ENCODE peak calls at places on chromosomes 7 and 10, in ten cellular contexts. One of them, this sample, is unnamed.

GRCh38 chr10:95208702-95209391 is 14.8 kb downstream of the ACSM6 start:
- DNase-seq in epithelial cell of esophagus: no peak
- DNase-seq in WERI-Rb-1: no peak
- DNase-seq in stomach: no peak
- DNase-seq in fibroblast of lung: no peak
- DNase-seq in mesothelial cell of epicardium: no peak
- DNase-seq in A549: no peak
- DNase-seq in lower lobe of right lung: no peak
- DNase-seq in AG09309: no peak
- DNase-seq in WTC11: no peak
- DNase-seq in this sample: no peak

GRCh38 chr7:108234981-108235450 is 104.9 kb upstream of the LAMB4 start:
- DNase-seq in epithelial cell of esophagus: no peak
- DNase-seq in lower lobe of right lung: no peak
- DNase-seq in AG09309: no peak
- DNase-seq in mesothelial cell of epicardium: no peak
- DNase-seq in A549: peak; percentile 52
- DNase-seq in WERI-Rb-1: no peak
- DNase-seq in WTC11: no peak
- DNase-seq in stomach: no peak
- DNase-seq in fibroblast of lung: peak; percentile 34
- DNase-seq in this sample: no peak

GRCh38 chr7:103929808-103930415 is 59.5 kb downstream of the RELN start:
- DNase-seq in AG09309: no peak
- DNase-seq in fibroblast of lung: no peak
- DNase-seq in stomach: no peak
- DNase-seq in A549: no peak
- DNase-seq in epithelial cell of esophagus: no peak
- DNase-seq in WERI-Rb-1: no peak
- DNase-seq in WTC11: no peak
- DNase-seq in mesothelial cell of epicardium: no peak
- DNase-seq in lower lobe of right lung: no peak
- DNase-seq in this sample: no peak

GRCh38 chr7:149414745-149415390 is 46.0 kb downstream of the ZNF777 start:
- DNase-seq in fibroblast of lung: peak; percentile 84
- DNase-seq in AG09309: no peak
- DNase-seq in A549: peak; percentile 29
- DNase-seq in mesothelial cell of epicardium: peak; percentile 80
- DNase-seq in epithelial cell of esophagus: peak; percentile 86
- DNase-seq in lower lobe of right lung: no peak
- DNase-seq in stomach: no peak
- DNase-seq in WERI-Rb-1: no peak
- DNase-seq in WTC11: peak; percentile 95
- DNase-seq in this sample: peak; percentile 59

GRCh38 chr7:23893942-23894890 is 184.2 kb downstream of the STK31 start:
- DNase-seq in lower lobe of right lung: no peak
- DNase-seq in epithelial cell of esophagus: no peak
- DNase-seq in mesothelial cell of epicardium: no peak
- DNase-seq in fibroblast of lung: peak; percentile 59
- DNase-seq in WERI-Rb-1: no peak
- DNase-seq in A549: no peak
- DNase-seq in WTC11: no peak
- DNase-seq in stomach: no peak
- DNase-seq in AG09309: no peak
- DNase-seq in this sample: no peak

GRCh38 chr10:1520909-1521565 is 216.3 kb downstream of the ADARB2 start:
- DNase-seq in lower lobe of right lung: no peak
- DNase-seq in mesothelial cell of epicardium: no peak
- DNase-seq in WTC11: no peak
- DNase-seq in fibroblast of lung: no peak
- DNase-seq in epithelial cell of esophagus: no peak
- DNase-seq in WERI-Rb-1: no peak
- DNase-seq in stomach: no peak
- DNase-seq in A549: no peak
- DNase-seq in AG09309: no peak
- DNase-seq in this sample: no peak

GRCh38 chr10:46022978-46023702 is 7.3 kb downstream of the NCOA4 start:
- DNase-seq in WERI-Rb-1: peak; percentile 97
- DNase-seq in lower lobe of right lung: peak; percentile 98
- DNase-seq in mesothelial cell of epicardium: peak; percentile 77
- DNase-seq in A549: peak; percentile 86
- DNase-seq in fibroblast of lung: peak; percentile 91
- DNase-seq in epithelial cell of esophagus: peak; percentile 86
- DNase-seq in WTC11: peak; percentile 88
- DNase-seq in stomach: peak; percentile 91
- DNase-seq in AG09309: peak; percentile 82
- DNase-seq in this sample: peak; percentile 79

GRCh38 chr7:128011079-128011670 is 20.1 kb downstream of the LRRC4 start:
- DNase-seq in mesothelial cell of epicardium: no peak
- DNase-seq in AG09309: no peak
- DNase-seq in stomach: no peak
- DNase-seq in WTC11: no peak
- DNase-seq in lower lobe of right lung: no peak
- DNase-seq in epithelial cell of esophagus: no peak
- DNase-seq in WERI-Rb-1: no peak
- DNase-seq in fibroblast of lung: no peak
- DNase-seq in A549: no peak
- DNase-seq in this sample: no peak

DNA sequence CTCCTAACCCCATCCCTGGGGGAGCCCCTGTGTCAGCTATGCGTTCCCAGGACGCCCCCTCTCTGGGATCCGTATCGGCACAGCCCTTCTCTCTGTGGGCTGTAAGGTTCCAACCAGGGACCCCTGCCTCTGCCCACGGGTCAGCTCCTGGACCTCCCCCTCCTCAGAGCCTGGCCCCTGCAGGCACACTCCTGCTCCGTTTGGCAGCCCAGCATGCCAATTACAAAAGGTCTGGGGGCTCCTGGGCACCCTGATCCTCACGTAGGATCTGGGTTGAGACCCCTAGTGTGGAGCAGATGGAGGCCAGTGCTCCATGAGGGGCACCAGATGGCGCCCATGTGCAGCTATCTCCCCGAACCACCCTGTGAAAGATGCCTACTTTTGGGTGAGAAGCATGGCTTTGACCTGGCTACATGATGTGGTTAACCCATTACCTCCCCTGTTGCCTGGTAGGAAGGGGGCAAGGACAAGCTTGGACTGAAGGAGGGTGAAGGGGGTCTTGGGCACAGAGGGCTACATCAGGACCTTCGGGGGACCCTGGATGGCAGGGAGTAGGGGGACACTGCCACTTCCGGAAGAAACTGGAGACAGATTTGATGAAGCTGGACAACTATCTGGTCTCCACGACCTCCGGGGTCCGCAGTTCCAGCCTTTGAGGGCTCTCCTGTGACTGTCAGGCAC is 9.0 kb downstream of the TACR2 start:
- DNase-seq in WTC11: no peak
- DNase-seq in WERI-Rb-1: peak; percentile 37
- DNase-seq in epithelial cell of esophagus: no peak
- DNase-seq in fibroblast of lung: no peak
- DNase-seq in AG09309: no peak
- DNase-seq in lower lobe of right lung: no peak
- DNase-seq in stomach: no peak
- DNase-seq in A549: peak; percentile 68
- DNase-seq in mesothelial cell of epicardium: no peak
- DNase-seq in this sample: no peak
- TF ChIP-seq CTCF in WTC11: no peak
- TF ChIP-seq CTCF in WERI-Rb-1: peak; percentile 73
- TF ChIP-seq CTCF in epithelial cell of esophagus: no peak
- TF ChIP-seq CTCF in fibroblast of lung: no peak
- TF ChIP-seq CTCF in AG09309: peak; percentile 11
- TF ChIP-seq CTCF in lower lobe of right lung: peak; percentile 35
- TF ChIP-seq CTCF in stomach: no peak
- TF ChIP-seq CTCF in A549: peak; percentile 64
- TF ChIP-seq CTCF in mesothelial cell of epicardium: no peak
- TF ChIP-seq CTCF in this sample: peak; percentile 42

GRCh38 chr10:24310104-24310503 is 101.2 kb downstream of the KIAA1217 start:
- DNase-seq in epithelial cell of esophagus: peak; percentile 52
- DNase-seq in mesothelial cell of epicardium: no peak
- DNase-seq in fibroblast of lung: peak; percentile 70
- DNase-seq in lower lobe of right lung: no peak
- DNase-seq in WTC11: no peak
- DNase-seq in stomach: no peak
- DNase-seq in AG09309: no peak
- DNase-seq in WERI-Rb-1: no peak
- DNase-seq in A549: no peak
- DNase-seq in this sample: no peak
- TF ChIP-seq CTCF in epithelial cell of esophagus: no peak
- TF ChIP-seq CTCF in mesothelial cell of epicardium: no peak
- TF ChIP-seq CTCF in fibroblast of lung: no peak
- TF ChIP-seq CTCF in lower lobe of right lung: no peak
- TF ChIP-seq CTCF in WTC11: no peak
- TF ChIP-seq CTCF in stomach: no peak
- TF ChIP-seq CTCF in AG09309: no peak
- TF ChIP-seq CTCF in WERI-Rb-1: no peak
- TF ChIP-seq CTCF in A549: no peak
- TF ChIP-seq CTCF in this sample: no peak

DNA sequence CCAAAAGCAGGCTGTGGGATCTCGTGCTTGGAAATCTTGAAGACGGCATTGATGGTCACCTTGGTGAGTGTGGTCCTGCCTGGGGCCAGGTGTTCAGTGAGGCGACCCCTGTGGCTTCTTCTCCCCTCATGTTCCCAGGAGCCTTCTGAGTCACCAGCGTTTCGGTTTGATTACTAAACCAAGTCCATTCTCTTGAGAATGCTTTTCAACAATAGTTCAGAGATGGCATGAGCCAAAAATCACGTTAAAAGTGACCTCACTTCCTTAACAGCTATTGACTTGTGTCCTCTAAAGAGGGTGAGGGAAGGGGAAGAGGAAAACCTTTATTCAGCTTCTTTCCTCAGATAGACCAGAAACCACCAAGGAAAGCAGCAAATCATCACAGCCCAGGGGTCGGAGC is 315.2 kb downstream of the GATA3 start:
- DNase-seq in lower lobe of right lung: no peak
- DNase-seq in A549: peak; percentile 47
- DNase-seq in mesothelial cell of epicardium: no peak
- DNase-seq in fibroblast of lung: peak; percentile 84
- DNase-seq in epithelial cell of esophagus: peak; percentile 59
- DNase-seq in stomach: no peak
- DNase-seq in WTC11: no peak
- DNase-seq in WERI-Rb-1: no peak
- DNase-seq in AG09309: no peak
- DNase-seq in this sample: no peak
- TF ChIP-seq CTCF in lower lobe of right lung: no peak
- TF ChIP-seq CTCF in A549: no peak
- TF ChIP-seq CTCF in mesothelial cell of epicardium: no peak
- TF ChIP-seq CTCF in fibroblast of lung: no peak
- TF ChIP-seq CTCF in epithelial cell of esophagus: no peak
- TF ChIP-seq CTCF in stomach: no peak
- TF ChIP-seq CTCF in WTC11: no peak
- TF ChIP-seq CTCF in WERI-Rb-1: no peak
- TF ChIP-seq CTCF in AG09309: no peak
- TF ChIP-seq CTCF in this sample: no peak

DNA sequence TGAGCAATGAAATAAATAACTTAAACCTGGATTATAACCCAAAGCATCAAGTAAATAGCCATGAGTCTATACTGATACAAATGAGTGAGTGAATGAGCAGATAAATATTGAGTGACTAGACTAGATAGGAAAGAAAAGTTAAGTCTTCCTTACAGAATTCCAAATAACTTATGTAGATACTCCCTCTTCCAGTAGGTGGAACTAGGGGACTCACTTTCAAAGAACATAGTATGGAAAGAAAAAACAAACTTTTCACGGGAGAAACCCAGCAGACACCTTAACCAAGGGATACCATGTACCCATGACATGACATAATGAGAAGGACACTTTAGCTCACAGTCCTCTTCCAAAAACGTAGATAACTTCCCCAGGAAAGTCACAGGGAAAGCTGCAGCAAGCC is 32.2 kb downstream of the CSGALNACT2 start:
- DNase-seq in mesothelial cell of epicardium: no peak
- DNase-seq in WTC11: no peak
- DNase-seq in epithelial cell of esophagus: no peak
- DNase-seq in fibroblast of lung: no peak
- DNase-seq in AG09309: no peak
- DNase-seq in lower lobe of right lung: no peak
- DNase-seq in WERI-Rb-1: no peak
- DNase-seq in A549: peak; percentile 22
- DNase-seq in stomach: no peak
- DNase-seq in this sample: no peak
- TF ChIP-seq CTCF in mesothelial cell of epicardium: no peak
- TF ChIP-seq CTCF in WTC11: no peak
- TF ChIP-seq CTCF in epithelial cell of esophagus: no peak
- TF ChIP-seq CTCF in fibroblast of lung: no peak
- TF ChIP-seq CTCF in AG09309: peak; percentile 8
- TF ChIP-seq CTCF in lower lobe of right lung: no peak
- TF ChIP-seq CTCF in WERI-Rb-1: no peak
- TF ChIP-seq CTCF in A549: no peak
- TF ChIP-seq CTCF in stomach: no peak
- TF ChIP-seq CTCF in this sample: peak; percentile 38

GRCh38 chr7:116863168-116863670 is 832 bp downstream of the CAPZA2 start:
- DNase-seq in WTC11: peak; percentile 19
- DNase-seq in fibroblast of lung: peak; percentile 31
- DNase-seq in WERI-Rb-1: peak; percentile 36
- DNase-seq in mesothelial cell of epicardium: peak; percentile 44
- DNase-seq in lower lobe of right lung: peak; percentile 48
- DNase-seq in AG09309: no peak
- DNase-seq in A549: peak; percentile 31
- DNase-seq in stomach: no peak
- DNase-seq in epithelial cell of esophagus: peak; percentile 11
- DNase-seq in this sample: no peak
- TF ChIP-seq CTCF in WTC11: no peak
- TF ChIP-seq CTCF in fibroblast of lung: peak; percentile 10
- TF ChIP-seq CTCF in WERI-Rb-1: no peak
- TF ChIP-seq CTCF in mesothelial cell of epicardium: no peak
- TF ChIP-seq CTCF in lower lobe of right lung: no peak
- TF ChIP-seq CTCF in AG09309: no peak
- TF ChIP-seq CTCF in A549: no peak
- TF ChIP-seq CTCF in stomach: no peak
- TF ChIP-seq CTCF in epithelial cell of esophagus: no peak
- TF ChIP-seq CTCF in this sample: peak; percentile 23